ENCODE peak calls at places on chromosomes 2 and 18, in eight cellular contexts. K is brain microvascular endothelial cell; F is left ventricle myocardium inferior; B is psoas muscle; W is hepatocyte; H is A549; J is CD4-positive, alpha-beta T cell; Z is upper lobe of right lung. C is an unnamed sample.
A peak's percentile ranks its signal among the peaks of the same experiment; 100 is the strongest.

GRCh38 chr2:241612156-241613017 is 24.6 kb downstream of the THAP4 start:
- DNase-seq in K (no peak), F (no peak), B (no peak), W (no peak), H (no peak), J (no peak), Z (no peak), C (no peak)

GRCh38 chr2:175726213-175726612 is 275.9 kb downstream of the LNPK start:
- DNase-seq in K (peak; percentile 40), F (no peak), B (no peak), W (no peak), H (no peak), J (no peak), Z (no peak), C (no peak)

GRCh38 chr2:239942871-239943311 is 82.3 kb downstream of the NDUFA10 start:
- DNase-seq in K (no peak), F (peak; percentile 1), B (peak; percentile 23), W (no peak), H (no peak), J (no peak), Z (peak; percentile 39), C (no peak)

GRCh38 chr2:189013677-189014380 is 39.7 kb downstream of the COL3A1 start:
- DNase-seq in K (no peak), F (no peak), B (no peak), W (no peak), H (no peak), J (no peak), Z (no peak), C (no peak)

GRCh38 chr18:22634464-22634863 is 216.7 kb upstream of the CTAGE1 start:
- DNase-seq in K (no peak), F (no peak), B (no peak), W (no peak), H (no peak), J (no peak), Z (no peak), C (no peak)

GRCh38 chr2:71748227-71748626 is 294.9 kb downstream of the DYSF start:
- DNase-seq in K (peak; percentile 38), F (peak; percentile 66), B (peak; percentile 79), W (no peak), H (no peak), J (no peak), Z (no peak), C (no peak)

GRCh38 chr18:29737190-29737589 is 1305.4 kb downstream of the DSC3 start:
- DNase-seq in K (no peak), F (no peak), B (peak; percentile 26), W (no peak), H (no peak), J (no peak), Z (peak; percentile 37), C (no peak)

GRCh38 chr18:48929951-48930713 is 20.6 kb downstream of the SMAD7 start:
- DNase-seq in K (peak; percentile 91), F (no peak), B (no peak), W (peak; percentile 90), H (peak; percentile 89), J (no peak), Z (peak; percentile 79), C (no peak)

GRCh38 chr2:241738040-241738686 is 3.7 kb downstream of the D2HGDH start:
- DNase-seq in K (no peak), F (no peak), B (no peak), W (no peak), H (no peak), J (no peak), Z (no peak), C (no peak)

GRCh38 chr2:121860033-121860810 is 104.8 kb downstream of the TSN start:
- DNase-seq in K (peak; percentile 31), F (no peak), B (no peak), W (peak; percentile 31), H (no peak), J (no peak), Z (no peak), C (no peak)

GRCh38 chr18:3449702-3450357 is at the start of gene TGIF1:
- DNase-seq in K (peak; percentile 60), F (peak; percentile 83), B (peak; percentile 95), W (peak; percentile 93), H (no peak), J (peak; percentile 39), Z (peak; percentile 93), C (no peak)

GRCh38 chr2:27915874-27916273 is 25.3 kb downstream of the BABAM2 start:
- DNase-seq in K (no peak), F (no peak), B (no peak), W (no peak), H (no peak), J (no peak), Z (no peak), C (no peak)

GRCh38 chr18:10850828-10851227 is 298.5 kb downstream of the PIEZO2 start:
- DNase-seq in K (peak; percentile 29), F (no peak), B (no peak), W (no peak), H (no peak), J (no peak), Z (no peak), C (no peak)

GRCh38 chr2:28626891-28627421 is 124.7 kb upstream of the PPP1CB start:
- DNase-seq in K (no peak), F (no peak), B (peak; percentile 52), W (no peak), H (no peak), J (no peak), Z (peak; percentile 46), C (no peak)

GRCh38 chr2:240620149-240620731 is 5.0 kb upstream of the GPR35 start:
- DNase-seq in K (no peak), F (peak; percentile 12), B (peak; percentile 41), W (no peak), H (no peak), J (no peak), Z (peak; percentile 62), C (no peak)

GRCh38 chr2:120736955-120737801 is 1.5 kb downstream of the GLI2 start:
- DNase-seq in K (peak; percentile 81), F (peak; percentile 48), B (peak; percentile 64), W (peak; percentile 84), H (peak; percentile 54), J (no peak), Z (no peak), C (no peak)

GRCh38 chr2:240397924-240398611 is 37.4 kb upstream of the GPC1 start:
- DNase-seq in K (peak; percentile 51), F (no peak), B (peak; percentile 53), W (no peak), H (no peak), J (no peak), Z (no peak), C (no peak)

GRCh38 chr2:54589340-54590215 is 133.5 kb downstream of the SPTBN1 start:
- DNase-seq in K (peak; percentile 69), F (no peak), B (no peak), W (peak; percentile 45), H (no peak), J (peak; percentile 40), Z (no peak), C (no peak)

GRCh38 chr2:142857247-142858154 is 20.0 kb upstream of the KYNU start:
- DNase-seq in K (no peak), F (no peak), B (no peak), W (no peak), H (no peak), J (no peak), Z (no peak), C (no peak)
- H3K27ac ChIP-seq in K (no peak overlapping the region), F (no peak overlapping the region), B (no peak overlapping the region), W (no peak overlapping the region), H (peak overlapping the region; percentile 54), J (no peak overlapping the region), Z (no peak overlapping the region), C (no peak overlapping the region)

GRCh38 chr2:233419626-233420431 is 65.5 kb downstream of the DGKD start:
- DNase-seq in K (no peak), F (no peak), B (no peak), W (no peak), H (no peak), J (peak; percentile 38), Z (no peak), C (no peak)

GRCh38 chr2:233418761-233419625 is 64.7 kb downstream of the DGKD start:
- DNase-seq in K (peak; percentile 60), F (peak; percentile 64), B (peak; percentile 89), W (no peak), H (peak; percentile 47), J (peak; percentile 65), Z (no peak), C (no peak)

GRCh38 chr2:233416706-233417105 is 62.4 kb downstream of the DGKD start:
- DNase-seq in K (no peak), F (no peak), B (no peak), W (no peak), H (no peak), J (no peak), Z (no peak), C (no peak)

GRCh38 chr2:233417282-233417681 is 63.0 kb downstream of the DGKD start:
- DNase-seq in K (no peak), F (no peak), B (no peak), W (no peak), H (no peak), J (no peak), Z (no peak), C (no peak)

DNA sequence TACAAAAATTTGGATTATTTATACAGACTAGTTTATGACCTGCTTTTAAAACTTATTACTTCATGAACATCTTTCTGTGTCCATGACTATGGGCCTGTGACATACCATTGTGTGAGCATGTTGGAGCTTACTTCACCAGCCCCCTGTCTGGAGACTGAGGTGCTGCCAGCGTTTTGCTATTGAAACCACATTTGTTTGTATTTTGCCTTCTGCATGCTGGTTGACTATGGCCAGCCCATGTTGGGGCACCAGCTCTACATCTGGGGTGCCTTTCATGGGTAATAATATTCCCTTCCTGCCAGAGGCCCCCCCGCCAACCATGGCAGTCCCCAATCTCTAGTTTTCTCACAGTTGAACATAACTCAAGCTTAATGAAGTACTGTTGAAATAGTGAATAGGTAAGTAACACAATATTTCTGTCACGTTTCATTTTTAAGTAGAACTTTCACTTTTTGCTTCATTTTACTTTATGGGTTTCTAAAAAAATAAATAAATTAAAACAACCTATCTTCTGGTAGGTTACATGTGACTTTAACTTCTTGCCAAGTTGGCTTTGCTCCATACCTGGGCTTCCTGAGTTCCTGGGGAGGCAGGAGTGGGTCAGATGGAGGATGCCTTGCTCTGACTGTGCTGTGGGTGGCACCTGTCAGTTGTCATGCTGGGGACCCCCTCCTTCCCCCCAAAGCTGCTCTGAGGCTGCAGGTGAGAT is 63.9 kb downstream of the DGKD start:
- DNase-seq in K (no peak), F (no peak), B (no peak), W (no peak), H (no peak), J (no peak), Z (no peak), C (no peak)
- H3K27ac ChIP-seq in K (no peak overlapping the region), F (peak overlapping the region; percentile 88), B (peak overlapping the region; percentile 96), W (no peak overlapping the region), H (peak overlapping the region; percentile 95), J (peak overlapping the region; percentile 77), Z (peak overlapping the region; percentile 55), C (no peak overlapping the region)

DNA sequence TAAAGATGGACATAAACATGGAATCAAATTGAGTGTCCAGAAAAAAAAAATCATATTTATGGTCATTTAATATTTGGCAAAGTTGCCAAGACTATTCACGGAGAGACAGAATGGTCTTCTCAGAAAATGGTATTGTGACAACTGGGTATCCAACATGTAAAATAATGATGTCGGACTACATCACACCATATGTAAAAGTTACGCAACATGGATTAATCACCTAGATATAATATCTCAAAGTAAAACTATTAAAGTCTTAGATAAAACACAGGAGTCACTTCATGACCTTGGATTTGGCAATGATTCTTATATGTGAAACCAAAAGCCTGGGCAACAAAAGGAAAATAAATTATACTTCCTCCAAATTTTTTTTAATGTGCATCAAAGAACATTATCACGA is 1591.7 kb upstream of the DDX18 start:
- DNase-seq in K (no peak), F (no peak), B (no peak), W (no peak), H (no peak), J (no peak), Z (no peak), C (no peak)
- H3K27ac ChIP-seq in K (no peak overlapping the region), F (no peak overlapping the region), B (no peak overlapping the region), W (no peak overlapping the region), H (no peak overlapping the region), J (no peak overlapping the region), Z (no peak overlapping the region), C (no peak overlapping the region)

GRCh38 chr18:12656671-12657047 is 1.2 kb downstream of the SPIRE1 start:
- DNase-seq in K (no peak), F (no peak), B (no peak), W (no peak), H (no peak), J (no peak), Z (no peak), C (no peak)
- H3K27ac ChIP-seq in K (peak overlapping the region; percentile 80), F (peak overlapping the region; percentile 97), B (peak overlapping the region; percentile 96), W (peak overlapping the region; percentile 96), H (peak overlapping the region; percentile 88), J (no peak overlapping the region), Z (peak overlapping the region; percentile 92), C (peak overlapping the region; percentile 95)

C was measured in dorsolateral prefrontal cortex.